ENCODE peak calls at places on chromosomes 4 and X, in seven cellular contexts. One of them, this sample, is unnamed.

GRCh38 chrX:129781134-129782014 is 1.6 kb downstream of the SASH3 start:
- DNase-seq in CD8-positive, alpha-beta T cell: peak; percentile 79
- DNase-seq in brain microvascular endothelial cell: no peak
- DNase-seq in ascending aorta: peak; percentile 72
- DNase-seq in GM23248: no peak
- DNase-seq in RWPE1: no peak
- DNase-seq in cardiac muscle cell: no peak
- DNase-seq in this sample: peak; percentile 81

GRCh38 chr4:10727140-10727880 is 42.7 kb upstream of the CLNK start:
- DNase-seq in CD8-positive, alpha-beta T cell: no peak
- DNase-seq in GM23248: no peak
- DNase-seq in ascending aorta: no peak
- DNase-seq in RWPE1: no peak
- DNase-seq in cardiac muscle cell: no peak
- DNase-seq in brain microvascular endothelial cell: no peak
- DNase-seq in this sample: no peak

GRCh38 chr4:103493450-103494159 is 226.2 kb downstream of the TACR3 start:
- DNase-seq in brain microvascular endothelial cell: no peak
- DNase-seq in ascending aorta: no peak
- DNase-seq in RWPE1: no peak
- DNase-seq in GM23248: no peak
- DNase-seq in CD8-positive, alpha-beta T cell: no peak
- DNase-seq in cardiac muscle cell: no peak
- DNase-seq in this sample: no peak

GRCh38 chr4:1469043-1469442 is 62.8 kb upstream of the NKX1-1 start:
- DNase-seq in RWPE1: no peak
- DNase-seq in cardiac muscle cell: no peak
- DNase-seq in CD8-positive, alpha-beta T cell: no peak
- DNase-seq in GM23248: no peak
- DNase-seq in ascending aorta: peak; percentile 18
- DNase-seq in brain microvascular endothelial cell: no peak
- DNase-seq in this sample: no peak

GRCh38 chr4:165813606-165814005 is 59.4 kb upstream of the TLL1 start:
- DNase-seq in cardiac muscle cell: no peak
- DNase-seq in ascending aorta: no peak
- DNase-seq in brain microvascular endothelial cell: no peak
- DNase-seq in RWPE1: no peak
- DNase-seq in CD8-positive, alpha-beta T cell: no peak
- DNase-seq in GM23248: no peak
- DNase-seq in this sample: no peak

GRCh38 chr4:86947494-86948120 is 12.8 kb downstream of the AFF1 start:
- DNase-seq in ascending aorta: no peak
- DNase-seq in brain microvascular endothelial cell: no peak
- DNase-seq in cardiac muscle cell: no peak
- DNase-seq in CD8-positive, alpha-beta T cell: no peak
- DNase-seq in RWPE1: no peak
- DNase-seq in GM23248: no peak
- DNase-seq in this sample: no peak

GRCh38 chrX:147378767-147379166 is 533.0 kb upstream of the FMR1 start:
- DNase-seq in brain microvascular endothelial cell: no peak
- DNase-seq in ascending aorta: no peak
- DNase-seq in CD8-positive, alpha-beta T cell: no peak
- DNase-seq in GM23248: no peak
- DNase-seq in cardiac muscle cell: no peak
- DNase-seq in RWPE1: no peak
- DNase-seq in this sample: no peak

GRCh38 chr4:145484240-145484846 is 2.7 kb downstream of the SMAD1 start:
- DNase-seq in ascending aorta: no peak
- DNase-seq in CD8-positive, alpha-beta T cell: no peak
- DNase-seq in cardiac muscle cell: no peak
- DNase-seq in brain microvascular endothelial cell: no peak
- DNase-seq in RWPE1: no peak
- DNase-seq in GM23248: no peak
- DNase-seq in this sample: no peak

GRCh38 chr4:41796545-41797210 is 48.2 kb upstream of the PHOX2B start:
- DNase-seq in brain microvascular endothelial cell: no peak
- DNase-seq in GM23248: no peak
- DNase-seq in CD8-positive, alpha-beta T cell: no peak
- DNase-seq in cardiac muscle cell: peak; percentile 33
- DNase-seq in ascending aorta: no peak
- DNase-seq in RWPE1: no peak
- DNase-seq in this sample: no peak

GRCh38 chr4:107863850-107864371 is 39.2 kb downstream of the SGMS2 start:
- DNase-seq in GM23248: peak; percentile 53
- DNase-seq in RWPE1: peak; percentile 67
- DNase-seq in CD8-positive, alpha-beta T cell: no peak
- DNase-seq in ascending aorta: no peak
- DNase-seq in cardiac muscle cell: peak; percentile 54
- DNase-seq in brain microvascular endothelial cell: peak; percentile 74
- DNase-seq in this sample: no peak

GRCh38 chr4:88613417-88613875 is 21.2 kb downstream of the HERC3 start:
- DNase-seq in RWPE1: no peak
- DNase-seq in ascending aorta: no peak
- DNase-seq in CD8-positive, alpha-beta T cell: peak; percentile 43
- DNase-seq in cardiac muscle cell: peak; percentile 57
- DNase-seq in brain microvascular endothelial cell: no peak
- DNase-seq in GM23248: no peak
- DNase-seq in this sample: peak; percentile 67

GRCh38 chrX:21400408-21401121 is 26.3 kb downstream of the CNKSR2 start:
- DNase-seq in ascending aorta: no peak
- DNase-seq in RWPE1: no peak
- DNase-seq in cardiac muscle cell: no peak
- DNase-seq in brain microvascular endothelial cell: no peak
- DNase-seq in CD8-positive, alpha-beta T cell: no peak
- DNase-seq in GM23248: no peak
- DNase-seq in this sample: no peak

GRCh38 chr4:5638316-5638715 is 70.0 kb downstream of the EVC2 start:
- DNase-seq in GM23248: peak; percentile 90
- DNase-seq in RWPE1: peak; percentile 62
- DNase-seq in CD8-positive, alpha-beta T cell: no peak
- DNase-seq in ascending aorta: no peak
- DNase-seq in brain microvascular endothelial cell: peak; percentile 81
- DNase-seq in cardiac muscle cell: no peak
- DNase-seq in this sample: no peak

GRCh38 chr4:5636766-5637670 is 71.3 kb downstream of the EVC2 start:
- DNase-seq in CD8-positive, alpha-beta T cell: no peak
- DNase-seq in ascending aorta: no peak
- DNase-seq in RWPE1: no peak
- DNase-seq in brain microvascular endothelial cell: no peak
- DNase-seq in GM23248: no peak
- DNase-seq in cardiac muscle cell: no peak
- DNase-seq in this sample: no peak

GRCh38 chr4:5638976-5639375 is 69.4 kb downstream of the EVC2 start:
- DNase-seq in cardiac muscle cell: no peak
- DNase-seq in CD8-positive, alpha-beta T cell: no peak
- DNase-seq in RWPE1: no peak
- DNase-seq in brain microvascular endothelial cell: peak; percentile 61
- DNase-seq in ascending aorta: no peak
- DNase-seq in GM23248: peak; percentile 81
- DNase-seq in this sample: no peak

GRCh38 chr4:5640096-5640495 is 68.3 kb downstream of the EVC2 start:
- DNase-seq in CD8-positive, alpha-beta T cell: no peak
- DNase-seq in brain microvascular endothelial cell: no peak
- DNase-seq in GM23248: no peak
- DNase-seq in RWPE1: no peak
- DNase-seq in ascending aorta: no peak
- DNase-seq in cardiac muscle cell: no peak
- DNase-seq in this sample: no peak

DNA sequence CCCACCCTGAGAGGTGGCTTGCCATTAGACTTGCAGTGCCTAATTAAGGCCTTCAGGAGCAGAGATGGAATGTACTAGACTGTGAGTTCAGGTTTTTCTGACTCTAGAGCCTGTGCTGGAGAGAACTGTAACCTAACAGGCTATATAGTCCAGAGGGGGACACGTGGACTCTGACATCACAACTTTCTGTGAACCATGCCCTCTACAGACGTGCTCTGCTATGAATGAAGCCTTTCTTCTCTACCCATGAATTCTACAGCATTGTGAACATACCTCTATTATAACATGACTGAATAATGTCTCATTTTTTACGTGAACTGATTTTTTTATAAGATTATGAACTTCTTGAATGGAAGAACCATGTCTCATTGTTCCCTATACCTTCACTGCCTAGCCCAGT is 68.8 kb downstream of the EVC2 start:
- DNase-seq in RWPE1: no peak
- DNase-seq in cardiac muscle cell: no peak
- DNase-seq in brain microvascular endothelial cell: no peak
- DNase-seq in CD8-positive, alpha-beta T cell: no peak
- DNase-seq in GM23248: no peak
- DNase-seq in ascending aorta: no peak
- DNase-seq in this sample: no peak
- H3K27ac ChIP-seq in RWPE1: no peak overlapping the region
- H3K27ac ChIP-seq in cardiac muscle cell: no peak overlapping the region
- H3K27ac ChIP-seq in brain microvascular endothelial cell: peak overlapping the region; percentile 75
- H3K27ac ChIP-seq in CD8-positive, alpha-beta T cell: no peak overlapping the region
- H3K27ac ChIP-seq in GM23248: peak overlapping the region; percentile 88
- H3K27ac ChIP-seq in ascending aorta: no peak overlapping the region
- H3K27ac ChIP-seq in this sample: no peak overlapping the region

DNA sequence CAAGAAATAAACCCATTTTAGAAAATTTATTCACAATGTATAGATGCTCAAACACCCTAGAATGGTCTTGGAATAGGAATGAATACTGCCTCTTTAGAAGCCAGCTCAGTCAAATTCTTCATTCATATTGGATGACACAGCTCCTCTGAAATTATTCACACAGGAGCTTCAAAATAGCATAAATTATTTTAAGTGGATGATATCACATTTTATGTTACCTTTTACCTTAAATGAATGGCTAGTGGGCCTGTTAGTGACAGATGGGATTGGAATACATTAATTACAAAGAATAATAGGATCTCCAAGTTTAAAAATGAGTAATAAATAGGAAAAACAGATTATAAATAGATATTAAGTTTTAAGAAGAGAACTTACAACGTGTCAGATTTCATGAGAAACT is 184.4 kb downstream of the GABRB1 start:
- DNase-seq in ascending aorta: no peak
- DNase-seq in GM23248: peak; percentile 8
- DNase-seq in RWPE1: no peak
- DNase-seq in CD8-positive, alpha-beta T cell: no peak
- DNase-seq in cardiac muscle cell: no peak
- DNase-seq in brain microvascular endothelial cell: no peak
- DNase-seq in this sample: no peak
- H3K27ac ChIP-seq in ascending aorta: no peak overlapping the region
- H3K27ac ChIP-seq in GM23248: no peak overlapping the region
- H3K27ac ChIP-seq in RWPE1: no peak overlapping the region
- H3K27ac ChIP-seq in CD8-positive, alpha-beta T cell: no peak overlapping the region
- H3K27ac ChIP-seq in cardiac muscle cell: no peak overlapping the region
- H3K27ac ChIP-seq in brain microvascular endothelial cell: peak overlapping the region; percentile 97
- H3K27ac ChIP-seq in this sample: no peak overlapping the region

GRCh38 chr4:2765832-2766526 is 9.8 kb upstream of the TNIP2 start:
- DNase-seq in RWPE1: no peak
- DNase-seq in ascending aorta: peak; percentile 55
- DNase-seq in GM23248: no peak
- DNase-seq in brain microvascular endothelial cell: no peak
- DNase-seq in CD8-positive, alpha-beta T cell: no peak
- DNase-seq in cardiac muscle cell: no peak
- DNase-seq in this sample: no peak

GRCh38 chr4:2767046-2767704 is 11.0 kb upstream of the TNIP2 start:
- DNase-seq in RWPE1: no peak
- DNase-seq in brain microvascular endothelial cell: no peak
- DNase-seq in CD8-positive, alpha-beta T cell: no peak
- DNase-seq in ascending aorta: peak; percentile 54
- DNase-seq in GM23248: no peak
- DNase-seq in cardiac muscle cell: no peak
- DNase-seq in this sample: no peak

GRCh38 chr4:2762048-2762447 is 5.9 kb upstream of the TNIP2 start:
- DNase-seq in cardiac muscle cell: no peak
- DNase-seq in CD8-positive, alpha-beta T cell: no peak
- DNase-seq in GM23248: no peak
- DNase-seq in RWPE1: no peak
- DNase-seq in brain microvascular endothelial cell: no peak
- DNase-seq in ascending aorta: no peak
- DNase-seq in this sample: no peak

GRCh38 chr4:2761035-2761923 is 5.1 kb upstream of the TNIP2 start:
- DNase-seq in brain microvascular endothelial cell: no peak
- DNase-seq in RWPE1: no peak
- DNase-seq in GM23248: no peak
- DNase-seq in ascending aorta: no peak
- DNase-seq in CD8-positive, alpha-beta T cell: no peak
- DNase-seq in cardiac muscle cell: no peak
- DNase-seq in this sample: no peak

DNA sequence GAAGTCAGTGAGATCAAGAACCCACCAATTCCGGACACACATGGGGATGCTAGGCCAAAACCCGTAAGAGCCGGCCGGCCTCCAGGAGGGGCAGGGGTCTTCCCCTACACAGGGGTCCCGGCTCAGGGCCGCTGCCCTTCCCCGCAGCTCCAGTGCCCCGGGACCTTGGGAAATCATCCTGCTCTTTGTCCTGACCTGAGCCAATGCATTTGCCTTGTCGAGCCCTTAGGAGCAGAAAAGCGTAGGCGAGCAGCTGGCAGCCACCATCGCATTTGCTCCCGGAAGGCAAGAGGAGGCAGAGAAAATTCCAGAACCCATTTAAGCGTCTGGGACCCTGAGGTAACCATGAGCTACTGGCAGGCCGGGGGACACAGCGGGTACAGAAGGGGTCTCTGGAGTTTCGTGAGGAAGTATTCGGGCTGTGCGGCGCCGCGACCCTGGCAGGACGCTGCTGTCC is 7.4 kb upstream of the TNIP2 start:
- DNase-seq in CD8-positive, alpha-beta T cell: no peak
- DNase-seq in ascending aorta: no peak
- DNase-seq in brain microvascular endothelial cell: no peak
- DNase-seq in GM23248: peak; percentile 84
- DNase-seq in cardiac muscle cell: no peak
- DNase-seq in RWPE1: no peak
- DNase-seq in this sample: no peak
- H3K27ac ChIP-seq in CD8-positive, alpha-beta T cell: no peak overlapping the region
- H3K27ac ChIP-seq in ascending aorta: peak overlapping the region; percentile 71
- H3K27ac ChIP-seq in brain microvascular endothelial cell: no peak overlapping the region
- H3K27ac ChIP-seq in GM23248: peak overlapping the region; percentile 31
- H3K27ac ChIP-seq in cardiac muscle cell: no peak overlapping the region
- H3K27ac ChIP-seq in RWPE1: peak overlapping the region; percentile 47
- H3K27ac ChIP-seq in this sample: no peak overlapping the region

GRCh38 chr4:156243015-156243414 is 289.3 kb upstream of the CTSO start:
- DNase-seq in ascending aorta: no peak
- DNase-seq in cardiac muscle cell: no peak
- DNase-seq in brain microvascular endothelial cell: no peak
- DNase-seq in RWPE1: no peak
- DNase-seq in GM23248: no peak
- DNase-seq in CD8-positive, alpha-beta T cell: no peak
- DNase-seq in this sample: no peak

GRCh38 chr4:156241896-156242295 is 288.2 kb upstream of the CTSO start:
- DNase-seq in brain microvascular endothelial cell: no peak
- DNase-seq in CD8-positive, alpha-beta T cell: no peak
- DNase-seq in GM23248: no peak
- DNase-seq in RWPE1: no peak
- DNase-seq in ascending aorta: no peak
- DNase-seq in cardiac muscle cell: no peak
- DNase-seq in this sample: no peak

GRCh38 chr4:156247470-156247869 is 293.8 kb upstream of the CTSO start:
- DNase-seq in RWPE1: no peak
- DNase-seq in GM23248: no peak
- DNase-seq in brain microvascular endothelial cell: no peak
- DNase-seq in CD8-positive, alpha-beta T cell: no peak
- DNase-seq in cardiac muscle cell: no peak
- DNase-seq in ascending aorta: no peak
- DNase-seq in this sample: no peak

GRCh38 chr4:156238171-156238570 is 284.5 kb upstream of the CTSO start:
- DNase-seq in RWPE1: no peak
- DNase-seq in cardiac muscle cell: no peak
- DNase-seq in CD8-positive, alpha-beta T cell: no peak
- DNase-seq in brain microvascular endothelial cell: no peak
- DNase-seq in GM23248: no peak
- DNase-seq in ascending aorta: no peak
- DNase-seq in this sample: no peak

GRCh38 chr4:156242390-156242789 is 288.7 kb upstream of the CTSO start:
- DNase-seq in GM23248: no peak
- DNase-seq in brain microvascular endothelial cell: peak; percentile 35
- DNase-seq in ascending aorta: no peak
- DNase-seq in cardiac muscle cell: no peak
- DNase-seq in RWPE1: no peak
- DNase-seq in CD8-positive, alpha-beta T cell: no peak
- DNase-seq in this sample: no peak
- H3K27ac ChIP-seq in GM23248: no peak overlapping the region
- H3K27ac ChIP-seq in brain microvascular endothelial cell: no peak overlapping the region
- H3K27ac ChIP-seq in ascending aorta: no peak overlapping the region
- H3K27ac ChIP-seq in cardiac muscle cell: no peak overlapping the region
- H3K27ac ChIP-seq in RWPE1: no peak overlapping the region
- H3K27ac ChIP-seq in CD8-positive, alpha-beta T cell: no peak overlapping the region
- H3K27ac ChIP-seq in this sample: no peak overlapping the region